ENCODE peak calls at places on chromosome 7, in five cellular contexts. M is RWPE2, S is PC-9, C is right atrium auricular region, U is H9. L is an unnamed sample.

GRCh38 chr7:95549818-95550529 is 46.3 kb downstream of the PDK4 start:
- DNase-seq in M (no peak), S (peak; percentile 80), C (peak; percentile 98), U (no peak), L (peak; percentile 84)

GRCh38 chr7:92057375-92057774 is 76.9 kb downstream of the CYP51A1 start:
- DNase-seq in M (no peak), S (peak; percentile 56), C (no peak), U (no peak), L (no peak)

GRCh38 chr7:157253850-157254249 is 83.0 kb upstream of the DNAJB6 start:
- DNase-seq in M (no peak), S (no peak), C (no peak), U (no peak), L (peak; percentile 72)

GRCh38 chr7:135414850-135415439 is 95.0 kb downstream of the CNOT4 start:
- DNase-seq in M (no peak), S (peak; percentile 29), C (no peak), U (peak; percentile 63), L (no peak)

GRCh38 chr7:128135275-128136214 is 104.3 kb upstream of the LRRC4 start:
- DNase-seq in M (no peak), S (peak; percentile 72), C (peak; percentile 62), U (peak; percentile 71), L (peak; percentile 51)

GRCh38 chr7:104264281-104264680 is 56.5 kb upstream of the ORC5 start:
- DNase-seq in M (no peak), S (no peak), C (no peak), U (no peak), L (no peak)

GRCh38 chr7:81457858-81458522 is 311.9 kb downstream of the HGF start:
- DNase-seq in M (no peak), S (no peak), C (no peak), U (no peak), L (no peak)

GRCh38 chr7:85167636-85168035 is 19.2 kb downstream of the SEMA3D start:
- DNase-seq in M (no peak), S (no peak), C (no peak), U (no peak), L (no peak)

GRCh38 chr7:130831817-130832481 is 97.9 kb upstream of the KLF14 start:
- DNase-seq in M (no peak), S (no peak), C (no peak), U (no peak), L (no peak)

GRCh38 chr7:158470336-158470735 is 117.3 kb downstream of the PTPRN2 start:
- DNase-seq in M (no peak), S (no peak), C (no peak), U (no peak), L (no peak)

GRCh38 chr7:130286881-130287280 is 6.1 kb upstream of the CPA4 start:
- DNase-seq in M (no peak), S (no peak), C (no peak), U (no peak), L (no peak)

GRCh38 chr7:50534690-50535290 is 30.4 kb downstream of the DDC start:
- DNase-seq in M (no peak), S (peak; percentile 96), C (no peak), U (peak; percentile 71), L (no peak)

GRCh38 chr7:47400001-47400400 is 181.9 kb downstream of the TNS3 start:
- DNase-seq in M (no peak), S (no peak), C (no peak), U (no peak), L (no peak)

GRCh38 chr7:155300641-155301452 is 3.2 kb downstream of the INSIG1 start:
- DNase-seq in M (no peak), S (no peak), C (peak; percentile 50), U (no peak), L (no peak)

GRCh38 chr7:140304071-140304799 is 94.1 kb downstream of the SLC37A3 start:
- DNase-seq in M (no peak), S (no peak), C (no peak), U (no peak), L (no peak)

GRCh38 chr7:131244259-131244852 is 83.3 kb upstream of the MKLN1 start:
- DNase-seq in M (peak; percentile 80), S (peak; percentile 66), C (no peak), U (peak; percentile 63), L (no peak)

GRCh38 chr7:47313564-47313963 is 268.3 kb downstream of the TNS3 start:
- DNase-seq in M (no peak), S (no peak), C (peak; percentile 43), U (no peak), L (no peak)

GRCh38 chr7:90337106-90337505 is 9.4 kb upstream of the GTPBP10 start:
- DNase-seq in M (no peak), S (no peak), C (no peak), U (no peak), L (no peak)

GRCh38 chr7:120867932-120868331 is 10.0 kb upstream of the TSPAN12 start:
- DNase-seq in M (no peak), S (no peak), C (no peak), U (no peak), L (no peak)

GRCh38 chr7:36034020-36034419 is 119.0 kb upstream of the EEPD1 start:
- DNase-seq in M (peak; percentile 71), S (no peak), C (no peak), U (no peak), L (no peak)

GRCh38 chr7:80775481-80775880 is 137.0 kb downstream of the CD36 start:
- DNase-seq in M (no peak), S (no peak), C (no peak), U (no peak), L (no peak)

GRCh38 chr7:105677803-105678583 is 96.7 kb upstream of the EFCAB10 start:
- DNase-seq in M (no peak), S (no peak), C (no peak), U (no peak), L (no peak)

GRCh38 chr7:140013676-140014075 is 49.1 kb downstream of the PARP12 start:
- DNase-seq in M (no peak), S (no peak), C (no peak), U (no peak), L (no peak)

GRCh38 chr7:148445260-148446044 is 145.1 kb upstream of the C7orf33 start:
- DNase-seq in M (no peak), S (no peak), C (no peak), U (no peak), L (no peak)

GRCh38 chr7:105664816-105665525 is 83.7 kb upstream of the EFCAB10 start:
- DNase-seq in M (no peak), S (peak; percentile 87), C (no peak), U (peak; percentile 76), L (no peak)

GRCh38 chr7:155405399-155406318 is 52.3 kb upstream of the EN2 start:
- DNase-seq in M (no peak), S (no peak), C (no peak), U (peak; percentile 40), L (no peak)

GRCh38 chr7:78149787-78150186 is 351.2 kb downstream of the PHTF2 start:
- DNase-seq in M (no peak), S (no peak), C (no peak), U (no peak), L (no peak)

GRCh38 chr7:44565795-44566559 is 7.7 kb downstream of the DDX56 start:
- DNase-seq in M (no peak), S (no peak), C (no peak), U (no peak), L (no peak)

GRCh38 chr7:50699143-50699542 is 83.6 kb downstream of the GRB10 start:
- DNase-seq in M (no peak), S (no peak), C (no peak), U (no peak), L (no peak)

GRCh38 chr7:102261451-102261850 is 25.2 kb upstream of the SH2B2 start:
- DNase-seq in M (no peak), S (no peak), C (no peak), U (no peak), L (no peak)

GRCh38 chr7:104983620-104984539 is 30.1 kb upstream of the KMT2E start:
- DNase-seq in M (peak; percentile 84), S (peak; percentile 88), C (peak; percentile 91), U (peak; percentile 91), L (peak; percentile 91)

GRCh38 chr7:28623105-28623730 is 210.9 kb downstream of the CREB5 start:
- DNase-seq in M (no peak), S (no peak), C (no peak), U (no peak), L (no peak)

GRCh38 chr7:5425507-5426225 is 2.0 kb upstream of the TNRC18 start:
- DNase-seq in M (peak; percentile 75), S (peak; percentile 66), C (peak; percentile 72), U (peak; percentile 75), L (peak; percentile 67)

GRCh38 chr7:66189695-66190503 is 15.2 kb upstream of the TPST1 start:
- DNase-seq in M (no peak), S (no peak), C (no peak), U (no peak), L (no peak)

DNA sequence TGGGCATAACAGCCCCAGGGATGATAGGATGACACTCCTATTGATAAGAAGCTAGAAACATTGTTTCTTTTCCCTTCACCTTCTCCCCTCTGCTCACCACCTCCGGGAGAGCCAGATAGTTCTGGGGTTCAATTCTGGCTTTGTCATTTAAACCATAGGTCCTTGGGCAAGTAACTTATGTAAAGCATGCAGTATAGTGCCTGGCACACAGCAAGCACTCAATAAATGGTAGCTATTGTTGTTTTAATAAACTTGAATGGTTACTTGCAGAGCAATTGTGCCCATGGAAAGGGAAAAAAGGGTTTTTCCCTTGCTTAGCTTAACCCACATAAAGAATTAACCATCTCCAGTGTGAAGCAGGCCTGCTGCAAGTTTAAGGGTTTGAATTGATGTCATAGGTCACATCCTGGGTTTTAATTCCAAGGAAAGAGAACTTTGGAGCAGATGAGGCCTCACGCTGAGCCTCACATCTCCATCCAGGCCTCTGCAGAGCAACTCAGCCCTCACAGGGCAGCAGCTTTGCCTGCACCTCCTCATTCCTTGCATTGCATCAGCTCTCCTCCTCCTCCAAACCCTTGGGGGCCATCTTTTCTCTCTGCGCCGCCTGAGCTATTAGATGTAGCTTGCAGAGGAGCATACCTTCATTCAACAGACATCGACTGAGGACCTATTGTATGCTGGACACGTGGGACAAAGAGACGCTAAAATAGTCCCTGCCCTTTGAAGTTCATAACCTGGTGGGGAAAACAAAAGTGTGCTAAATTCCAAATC is 22.9 kb downstream of the ZNF775 start:
- DNase-seq in M (no peak), S (no peak), C (no peak), U (peak; percentile 89), L (no peak)
- H3K4me1 ChIP-seq in M (peaks cover 14% of the 10 kb centered on the region), S (peaks cover 50% of the 10 kb centered on the region), C (peaks cover 41% of the 10 kb centered on the region), U (peaks cover 46% of the 10 kb centered on the region), L (peaks cover 25% of the 10 kb centered on the region)

GRCh38 chr7:1220000-1220726 is 12.5 kb upstream of the UNCX start:
- DNase-seq in M (no peak), S (no peak), C (no peak), U (no peak), L (no peak)
- H3K27me3 ChIP-seq in M (peaks cover 66% of the 10 kb centered on the region), S (peaks cover 92% of the 10 kb centered on the region), C (peaks cover 12% of the 10 kb centered on the region), U (peaks cover 26% of the 10 kb centered on the region), L (peaks cover 19% of the 10 kb centered on the region)

GRCh38 chr7:17524746-17525145 is 226.3 kb downstream of the AHR start:
- DNase-seq in M (no peak), S (no peak), C (no peak), U (no peak), L (no peak)
- H3K4me1 ChIP-seq in M (peaks cover 34% of the 10 kb centered on the region), S (peaks cover 12% of the 10 kb centered on the region), C (peaks cover 12% of the 10 kb centered on the region), U (no peaks in the 10 kb centered on the region), L (peaks cover 44% of the 10 kb centered on the region)

GRCh38 chr7:27245798-27246691 is 3.4 kb downstream of the EVX1 start:
- DNase-seq in M (no peak), S (peak; percentile 22), C (no peak), U (peak; percentile 73), L (no peak)
- H3K27me3 ChIP-seq in M (peaks cover 41% of the 10 kb centered on the region), S (peaks cover 45% of the 10 kb centered on the region), C (peaks cover 69% of the 10 kb centered on the region), U (peaks cover 100% of the 10 kb centered on the region), L (peaks cover 100% of the 10 kb centered on the region)

GRCh38 chr7:70539622-70540021 is 592.3 kb upstream of the GALNT17 start:
- DNase-seq in M (no peak), S (no peak), C (no peak), U (no peak), L (no peak)
- H3K4me1 ChIP-seq in M (no peaks in the 10 kb centered on the region), S (no peaks in the 10 kb centered on the region), C (peaks cover 10% of the 10 kb centered on the region), U (peaks cover 3% of the 10 kb centered on the region), L (no peaks in the 10 kb centered on the region)

GRCh38 chr7:143042159-143042820 is 9.9 kb upstream of the OR6V1 start:
- DNase-seq in M (no peak), S (no peak), C (no peak), U (no peak), L (no peak)
- H3K27me3 ChIP-seq in M (no peaks in the 10 kb centered on the region), S (no peaks in the 10 kb centered on the region), C (no peaks in the 10 kb centered on the region), U (no peaks in the 10 kb centered on the region), L (no peaks in the 10 kb centered on the region)

L was measured in heart right ventricle.